ENCODE peak calls at places on chromosomes 4 and X, in nine cellular contexts. I, C, E, T, X, D, F, Z and M are unnamed samples.

GRCh38 chr4:113548303-113548702 is 213.2 kb downstream of the CAMK2D start:
- DNase-seq in Z (no peak), F (no peak), T (no peak), C (no peak), I (no peak), E (no peak), X (no peak), D (no peak), M (no peak)

GRCh38 chrX:13131511-13132137 is 87.2 kb upstream of the FAM9C start:
- DNase-seq in I (no peak), C (no peak), Z (no peak), F (no peak), X (no peak), E (no peak), D (no peak), T (no peak), M (no peak)

GRCh38 chr4:178745203-178745602 is 1303.0 kb upstream of the AGA start:
- DNase-seq in F (no peak), C (no peak), E (no peak), I (no peak), T (no peak), Z (no peak), X (no peak), D (no peak), M (no peak)

GRCh38 chrX:152842772-152843338 is 12.0 kb downstream of the NSDHL start:
- DNase-seq in C (no peak), D (no peak), I (no peak), X (no peak), Z (no peak), F (no peak), T (no peak), E (no peak), M (no peak)

GRCh38 chr4:41132055-41132683 is 82.2 kb downstream of the APBB2 start:
- DNase-seq in Z (no peak), X (peak; percentile 66), D (no peak), E (no peak), I (peak; percentile 33), F (no peak), T (no peak), C (no peak), M (no peak)

GRCh38 chrX:26295425-26295824 is 79.5 kb downstream of the MAGEB5 start:
- DNase-seq in Z (no peak), E (no peak), D (no peak), C (no peak), I (no peak), F (no peak), X (no peak), T (no peak), M (no peak)

GRCh38 chrX:147733369-147733768 is 178.3 kb upstream of the FMR1 start:
- DNase-seq in Z (no peak), E (no peak), T (no peak), I (no peak), C (no peak), D (no peak), X (no peak), F (no peak), M (no peak)

GRCh38 chr4:147349199-147349598 is 131.7 kb upstream of the EDNRA start:
- DNase-seq in E (no peak), F (no peak), C (no peak), I (no peak), D (no peak), X (no peak), T (no peak), Z (no peak), M (no peak)

GRCh38 chr4:184548651-184549341 is 74.4 kb upstream of the IRF2 start:
- DNase-seq in Z (no peak), I (no peak), E (no peak), C (no peak), T (no peak), X (no peak), F (no peak), D (no peak), M (no peak)

GRCh38 chrX:51024106-51024696 is 113.7 kb downstream of the BMP15 start:
- DNase-seq in D (no peak), I (no peak), Z (no peak), E (no peak), F (no peak), T (no peak), X (no peak), C (no peak), M (no peak)

GRCh38 chrX:112067601-112068000 is 15.0 kb downstream of the TRPC5 start:
- DNase-seq in E (no peak), D (no peak), F (no peak), T (no peak), X (no peak), I (no peak), Z (no peak), C (no peak), M (no peak)

GRCh38 chr4:147825451-147826287 is 93.8 kb downstream of the ARHGAP10 start:
- DNase-seq in I (no peak), T (peak; percentile 43), D (no peak), C (no peak), X (peak; percentile 62), F (no peak), E (no peak), Z (no peak), M (no peak)

GRCh38 chr4:5712517-5712916 is 1.5 kb downstream of the EVC start:
- DNase-seq in C (no peak), X (no peak), E (no peak), F (no peak), Z (peak; percentile 81), T (no peak), I (no peak), D (no peak), M (no peak)

GRCh38 chr4:100823066-100823992 is 305.5 kb upstream of the EMCN start:
- DNase-seq in I (no peak), C (no peak), Z (no peak), E (no peak), F (no peak), T (no peak), D (no peak), X (no peak), M (no peak)

GRCh38 chrX:54808109-54808604 is 612 bp downstream of the MAGED2 start:
- DNase-seq in F (peak; percentile 86), E (peak; percentile 36), T (peak; percentile 65), C (peak; percentile 87), I (peak; percentile 69), Z (no peak), D (no peak), X (peak; percentile 58), M (no peak)

GRCh38 chrX:155334486-155335316 is at the start of gene CLIC2:
- DNase-seq in E (no peak), X (peak; percentile 31), T (no peak), I (no peak), D (no peak), C (peak; percentile 23), Z (peak; percentile 79), F (no peak), M (no peak)

GRCh38 chr4:3661989-3662388 is 104.2 kb upstream of the ADRA2C start:
- DNase-seq in T (no peak), I (no peak), X (no peak), Z (no peak), F (no peak), D (no peak), C (no peak), E (no peak), M (no peak)

GRCh38 chrX:17860811-17861495 is at the start of gene RAI2:
- DNase-seq in E (no peak), T (peak; percentile 48), Z (no peak), I (peak; percentile 46), D (peak; percentile 60), X (peak; percentile 59), C (peak; percentile 57), F (peak; percentile 72), M (no peak)

GRCh38 chr4:24793219-24794005 is 2.0 kb upstream of the SOD3 start:
- DNase-seq in X (no peak), I (no peak), F (no peak), T (no peak), C (no peak), D (no peak), E (peak; percentile 8), Z (peak; percentile 19), M (no peak)

GRCh38 chrX:11414091-11414490 is 120.9 kb downstream of the AMELX start:
- DNase-seq in E (no peak), T (no peak), C (no peak), I (no peak), Z (no peak), D (no peak), F (no peak), X (no peak), M (no peak)
- TF ChIP-seq POLR2A in E (no peak), T (no peak), C (no peak), I (no peak), Z (no peak), D (no peak), F (no peak), X (no peak), M (no peak)

GRCh38 chrX:48154796-48155195 is 24.4 kb downstream of the SPACA5B start:
- DNase-seq in C (no peak), Z (no peak), F (no peak), I (no peak), X (no peak), D (no peak), E (no peak), T (no peak), M (no peak)
- H3K4me3 ChIP-seq in C (no peak overlapping the region), Z (no peak overlapping the region), F (no peak overlapping the region), I (no peak overlapping the region), X (no peak overlapping the region), D (no peak overlapping the region), E (no peak overlapping the region), T (no peak overlapping the region), M (no peak overlapping the region)

GRCh38 chr4:82698412-82698811 is 100.2 kb downstream of the SCD5 start:
- DNase-seq in Z (no peak), C (no peak), I (no peak), T (no peak), F (no peak), D (no peak), X (no peak), E (no peak), M (no peak)

GRCh38 chr4:82694106-82694505 is 104.5 kb downstream of the SCD5 start:
- DNase-seq in C (no peak), D (no peak), E (no peak), X (no peak), F (no peak), I (no peak), T (no peak), Z (no peak), M (no peak)

GRCh38 chr4:82696117-82696516 is 102.5 kb downstream of the SCD5 start:
- DNase-seq in Z (no peak), D (no peak), C (no peak), F (no peak), T (no peak), E (no peak), X (peak; percentile 49), I (no peak), M (no peak)

GRCh38 chr4:82694892-82695291 is 103.7 kb downstream of the SCD5 start:
- DNase-seq in C (no peak), I (no peak), X (no peak), D (no peak), T (no peak), E (no peak), Z (no peak), F (no peak), M (no peak)

GRCh38 chr4:82697561-82697960 is 101.0 kb downstream of the SCD5 start:
- DNase-seq in F (no peak), T (no peak), D (no peak), E (no peak), X (no peak), I (no peak), C (no peak), Z (no peak), M (no peak)
- H3K4me1 ChIP-seq in F (no peaks in the 10 kb centered on the region), T (no peaks in the 10 kb centered on the region), D (no peaks in the 10 kb centered on the region), E (no peaks in the 10 kb centered on the region), X (no peaks in the 10 kb centered on the region), I (no peaks in the 10 kb centered on the region), C (peaks cover 3% of the 10 kb centered on the region), Z (no peaks in the 10 kb centered on the region), M (no peaks in the 10 kb centered on the region)

GRCh38 chr4:144450526-144450925 is 195.4 kb upstream of the HHIP start:
- DNase-seq in C (no peak), X (no peak), T (no peak), I (no peak), E (no peak), Z (no peak), D (no peak), F (no peak), M (no peak)
- TF ChIP-seq POLR2A in C (no peak), X (no peak), T (no peak), I (no peak), E (no peak), Z (no peak), D (no peak), F (no peak), M (no peak)